ENCODE peak calls at places on chromosomes 4 and X, in five cellular contexts. H is testis, Z is uterus, K is right lobe of liver, G is ovary. S is an unnamed sample.

GRCh38 chr4:12612866-12613265 is 871.3 kb downstream of the RAB28 start:
- DNase-seq in K (no peak), Z (no peak), H (no peak), G (no peak), S (no peak)

GRCh38 chr4:7533267-7533666 is 98.5 kb upstream of the PSAPL1 start:
- DNase-seq in G (no peak), Z (no peak), K (no peak), H (no peak), S (no peak)

GRCh38 chrX:39973810-39974209 is 123.9 kb downstream of the BCOR start:
- DNase-seq in Z (no peak), H (no peak), K (no peak), G (no peak), S (no peak)

GRCh38 chrX:16771483-16772398 is 14.5 kb upstream of the TXLNG start:
- DNase-seq in G (no peak), K (no peak), Z (no peak), H (no peak), S (no peak)

GRCh38 chr4:7431696-7432530 is 2.8 kb downstream of the PSAPL1 start:
- DNase-seq in K (peak; percentile 34), Z (no peak), H (no peak), G (no peak), S (no peak)

GRCh38 chr4:4480205-4480604 is 61.6 kb downstream of the STX18 start:
- DNase-seq in K (no peak), Z (no peak), G (no peak), H (no peak), S (no peak)

GRCh38 chr4:151045907-151046306 is 30.8 kb upstream of the LRBA start:
- DNase-seq in Z (no peak), K (no peak), G (no peak), H (no peak), S (no peak)

GRCh38 chrX:81286608-81287007 is 84.7 kb downstream of the SH3BGRL start:
- DNase-seq in K (no peak), H (no peak), Z (no peak), G (no peak), S (no peak)

GRCh38 chrX:153455571-153455970 is 9.7 kb upstream of the TREX2 start:
- DNase-seq in G (no peak), H (no peak), Z (no peak), K (no peak), S (no peak)

GRCh38 chr4:91502365-91502764 is 801.4 kb upstream of the GRID2 start:
- DNase-seq in K (no peak), G (no peak), H (no peak), Z (no peak), S (no peak)

GRCh38 chr4:2796261-2797187 is 3.6 kb downstream of the SH3BP2 start:
- DNase-seq in Z (no peak), K (peak; percentile 48), H (no peak), G (peak; percentile 22), S (no peak)
- H3K4me1 ChIP-seq in Z (no peaks in the 10 kb centered on the region), K (peaks cover 22% of the 10 kb centered on the region), H (peaks cover 92% of the 10 kb centered on the region), G (peaks cover 26% of the 10 kb centered on the region), S (peaks cover 71% of the 10 kb centered on the region)

GRCh38 chrX:672931-673330 is 42.3 kb downstream of the SHOX start:
- DNase-seq in H (no peak), G (no peak), Z (no peak), K (no peak), S (no peak)

GRCh38 chrX:675896-676295 is 45.3 kb downstream of the SHOX start:
- DNase-seq in K (no peak), G (no peak), Z (no peak), H (no peak), S (no peak)

GRCh38 chrX:679161-679979 is 48.8 kb downstream of the SHOX start:
- DNase-seq in Z (no peak), H (no peak), K (no peak), G (no peak), S (no peak)

GRCh38 chrX:677376-677775 is 46.8 kb downstream of the SHOX start:
- DNase-seq in Z (no peak), K (no peak), G (no peak), H (no peak), S (no peak)

DNA sequence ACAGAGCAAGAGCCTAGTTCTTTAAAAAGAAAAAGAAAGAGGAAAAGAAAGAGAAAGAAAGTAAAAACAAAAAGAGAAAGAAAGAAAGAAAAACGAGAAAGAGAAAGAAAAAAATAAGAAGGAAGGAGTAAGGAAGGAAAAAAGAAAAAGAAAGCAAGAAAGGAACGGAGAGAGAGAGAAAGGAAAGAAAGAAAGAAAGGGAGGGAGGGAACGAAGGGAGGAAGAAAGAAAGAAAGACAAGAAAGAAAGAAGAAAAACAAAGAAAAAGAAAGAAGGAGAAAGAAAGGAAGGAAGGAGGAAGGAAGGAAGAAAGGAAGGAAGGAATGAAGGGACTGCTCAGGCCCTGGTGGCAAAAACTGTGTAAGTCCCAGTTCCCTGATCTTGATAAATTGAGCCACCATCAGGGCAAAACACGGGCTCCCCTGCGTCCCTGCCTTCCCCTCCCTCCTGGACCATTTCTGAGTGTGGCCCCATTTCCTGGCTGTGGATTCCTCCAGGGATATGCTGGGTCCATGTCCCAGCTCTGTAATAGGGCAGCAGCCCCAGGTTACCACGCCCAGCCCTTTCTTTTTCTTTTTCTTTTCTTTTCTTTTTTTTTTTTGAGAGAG is 44.8 kb downstream of the SHOX start:
- DNase-seq in H (no peak), K (no peak), Z (no peak), G (no peak), S (no peak)
- H3K9me3 ChIP-seq in H (no peaks in the 10 kb centered on the region), K (no peaks in the 10 kb centered on the region), Z (no peaks in the 10 kb centered on the region), G (no peaks in the 10 kb centered on the region), S (no peaks in the 10 kb centered on the region)

GRCh38 chr4:3112241-3112978 is 37.9 kb downstream of the HTT start:
- DNase-seq in G (no peak), Z (no peak), H (no peak), K (no peak), S (no peak)
- H3K36me3 ChIP-seq in G (no peaks in the 10 kb centered on the region), Z (no peaks in the 10 kb centered on the region), H (no peaks in the 10 kb centered on the region), K (peaks cover 30% of the 10 kb centered on the region), S (peaks cover 61% of the 10 kb centered on the region)

GRCh38 chr4:152115121-152115520 is 354.3 kb upstream of the GATB start:
- DNase-seq in G (no peak), Z (no peak), H (no peak), K (no peak), S (no peak)

GRCh38 chr4:152110780-152111179 is 350.0 kb upstream of the GATB start:
- DNase-seq in Z (no peak), G (no peak), H (no peak), K (no peak), S (no peak)

GRCh38 chr4:152112116-152112515 is 351.3 kb upstream of the GATB start:
- DNase-seq in K (no peak), Z (no peak), G (no peak), H (no peak), S (no peak)

GRCh38 chr4:152114562-152114961 is 353.8 kb upstream of the GATB start:
- DNase-seq in Z (no peak), G (no peak), K (no peak), H (no peak), S (no peak)

GRCh38 chr4:152112887-152113286 is 352.1 kb upstream of the GATB start:
- DNase-seq in K (no peak), Z (no peak), H (no peak), G (no peak), S (no peak)
- H3K4me1 ChIP-seq in K (no peaks in the 10 kb centered on the region), Z (no peaks in the 10 kb centered on the region), H (no peaks in the 10 kb centered on the region), G (no peaks in the 10 kb centered on the region), S (peaks cover 81% of the 10 kb centered on the region)

DNA sequence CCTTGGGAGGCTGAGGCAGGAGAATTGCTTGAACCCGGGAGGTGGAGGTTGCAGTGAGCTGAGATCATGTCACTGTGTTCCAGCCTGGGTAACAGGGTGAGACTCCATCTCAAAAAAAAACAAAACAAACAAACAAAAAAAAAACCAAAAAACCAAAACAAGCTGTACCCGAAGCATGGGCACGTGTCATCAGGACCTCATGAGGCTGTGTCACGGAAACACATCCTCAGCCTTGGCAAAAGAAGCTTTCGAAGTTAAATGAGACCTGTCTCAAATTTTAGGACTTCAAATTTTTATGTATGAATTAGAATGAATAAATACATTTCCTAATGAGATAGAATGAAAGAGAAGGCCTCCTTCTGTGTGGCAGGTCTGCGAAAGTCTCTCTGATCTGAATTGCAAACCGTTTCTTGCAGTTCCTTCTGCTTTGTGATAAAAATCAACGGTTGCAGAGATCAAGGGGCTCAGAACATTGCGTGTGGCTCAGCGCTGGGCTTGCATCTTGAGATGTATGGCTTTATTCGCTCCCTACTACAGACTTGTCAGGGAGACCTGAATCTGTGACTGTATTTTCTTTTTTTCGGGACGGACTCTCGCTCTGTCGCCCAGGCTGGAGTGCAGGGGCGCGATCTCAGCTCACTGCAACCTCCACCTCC is 19.5 kb upstream of the CRLF2 start:
- DNase-seq in K (no peak), H (no peak), Z (no peak), G (no peak), S (peak; percentile 40)
- H3K9me3 ChIP-seq in K (no peaks in the 10 kb centered on the region), H (no peaks in the 10 kb centered on the region), Z (no peaks in the 10 kb centered on the region), G (no peaks in the 10 kb centered on the region), S (no peaks in the 10 kb centered on the region)

GRCh38 chr4:170087163-170087700 is 2.5 kb downstream of the AADAT start:
- DNase-seq in K (no peak), G (no peak), Z (no peak), H (no peak), S (no peak)
- H3K36me3 ChIP-seq in K (no peaks in the 10 kb centered on the region), G (no peaks in the 10 kb centered on the region), Z (no peaks in the 10 kb centered on the region), H (no peaks in the 10 kb centered on the region), S (no peaks in the 10 kb centered on the region)

DNA sequence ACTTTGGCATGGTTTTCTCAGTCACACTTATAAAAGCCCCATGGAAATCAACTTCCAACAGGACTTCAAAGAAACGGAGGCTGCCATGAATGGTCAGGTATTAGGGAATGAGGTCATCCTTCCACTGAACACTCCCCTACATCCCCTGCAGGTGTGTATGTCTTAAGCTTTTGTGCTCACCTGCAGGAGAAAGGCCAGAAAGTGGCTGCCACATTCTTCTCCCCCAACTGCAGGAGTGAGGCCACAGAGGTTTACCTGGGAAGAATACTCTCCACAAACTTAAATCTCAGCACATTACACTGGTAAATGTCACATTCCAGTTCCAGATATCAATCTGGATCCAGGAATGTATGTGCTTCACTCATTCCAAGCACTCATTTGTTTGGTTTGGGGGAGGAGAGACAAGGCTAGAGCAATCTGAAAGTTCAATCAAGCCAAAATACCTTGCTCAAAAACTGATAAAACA is 15.5 kb downstream of the FAM9C start:
- DNase-seq in G (no peak), Z (no peak), H (no peak), K (no peak), S (no peak)
- H3K4me1 ChIP-seq in G (no peaks in the 10 kb centered on the region), Z (no peaks in the 10 kb centered on the region), H (no peaks in the 10 kb centered on the region), K (no peaks in the 10 kb centered on the region), S (peaks cover 71% of the 10 kb centered on the region)

GRCh38 chr4:572594-572993 is 3.5 kb downstream of the TMEM271 start:
- DNase-seq in G (no peak), Z (no peak), H (no peak), K (no peak), S (no peak)
- H3K9me3 ChIP-seq in G (peaks cover 3% of the 10 kb centered on the region), Z (no peaks in the 10 kb centered on the region), H (no peaks in the 10 kb centered on the region), K (no peaks in the 10 kb centered on the region), S (no peaks in the 10 kb centered on the region)

GRCh38 chrX:13761606-13762005 is 27.1 kb downstream of the OFD1 start:
- DNase-seq in G (no peak), K (no peak), Z (no peak), H (no peak), S (no peak)

GRCh38 chrX:13764284-13764683 is 29.7 kb downstream of the OFD1 start:
- DNase-seq in H (no peak), G (no peak), Z (no peak), K (no peak), S (no peak)

GRCh38 chrX:13760428-13760827 is 25.9 kb downstream of the OFD1 start:
- DNase-seq in H (no peak), G (no peak), K (no peak), Z (no peak), S (no peak)

GRCh38 chrX:13763489-13763888 is 28.9 kb downstream of the OFD1 start:
- DNase-seq in Z (peak; percentile 33), K (no peak), G (no peak), H (peak; percentile 23), S (no peak)

GRCh38 chrX:13762015-13762414 is 27.5 kb downstream of the OFD1 start:
- DNase-seq in G (no peak), Z (no peak), H (no peak), K (no peak), S (no peak)
- H3K36me3 ChIP-seq in G (no peaks in the 10 kb centered on the region), Z (no peaks in the 10 kb centered on the region), H (no peaks in the 10 kb centered on the region), K (peaks cover 12% of the 10 kb centered on the region), S (peaks cover 38% of the 10 kb centered on the region)